ENCODE peak calls at places on chromosome 5, in seven cellular contexts. J is HCT116, O is body of pancreas, P is left ventricle myocardium inferior, M is tibial artery, H is DND-41, K is GM23338. U is an unnamed sample.
A peak's percentile ranks its signal among the peaks of the same experiment; 100 is the strongest.

GRCh38 chr5:148455055-148455675 is 71.4 kb downstream of the FBXO38 start:
- DNase-seq in K (no peak), P (no peak), H (no peak), O (no peak), J (no peak), M (no peak), U (peak; percentile 28)

GRCh38 chr5:55383254-55383653 is 75.5 kb downstream of the MTREX start:
- DNase-seq in M (no peak), P (no peak), K (no peak), H (no peak), O (no peak), J (no peak), U (no peak)

GRCh38 chr5:132099073-132099748 is 25.6 kb downstream of the CSF2 start:
- DNase-seq in J (no peak), H (no peak), K (no peak), M (no peak), O (no peak), P (no peak), U (no peak)

GRCh38 chr5:177312649-177313181 is 1.0 kb upstream of the MXD3 start:
- DNase-seq in J (peak; percentile 51), H (peak; percentile 74), O (no peak), K (peak; percentile 72), P (no peak), M (peak; percentile 62), U (peak; percentile 20)

GRCh38 chr5:137395011-137395755 is 103.9 kb downstream of the SPOCK1 start:
- DNase-seq in H (no peak), P (no peak), M (no peak), J (no peak), O (no peak), K (no peak), U (no peak)

GRCh38 chr5:88829773-88830172 is 53.2 kb downstream of the MEF2C start:
- DNase-seq in O (no peak), P (no peak), M (no peak), K (no peak), J (no peak), H (no peak), U (no peak)

GRCh38 chr5:131533844-131534243 is 101.2 kb downstream of the RAPGEF6 start:
- DNase-seq in K (peak; percentile 27), O (no peak), J (no peak), P (no peak), H (no peak), M (no peak), U (no peak)

GRCh38 chr5:92864591-92864990 is 716.4 kb downstream of the NR2F1-AS1 start:
- DNase-seq in K (no peak), P (no peak), M (no peak), J (no peak), H (no peak), O (no peak), U (no peak)

GRCh38 chr5:86979801-86980510 is 287.7 kb upstream of the RASA1 start:
- DNase-seq in O (no peak), M (no peak), K (peak; percentile 6), J (peak; percentile 33), H (no peak), P (no peak), U (peak; percentile 93)

GRCh38 chr5:133366438-133366837 is 245.9 kb downstream of the FSTL4 start:
- DNase-seq in O (no peak), H (no peak), M (no peak), J (no peak), P (no peak), K (no peak), U (no peak)

GRCh38 chr5:134245101-134245604 is 19.3 kb upstream of the PPP2CA start:
- DNase-seq in P (no peak), K (peak; percentile 52), M (no peak), J (no peak), H (no peak), O (no peak), U (peak; percentile 89)

GRCh38 chr5:64794053-64794770 is 25.5 kb downstream of the CWC27 start:
- DNase-seq in O (no peak), K (no peak), P (no peak), M (no peak), J (no peak), H (no peak), U (no peak)

GRCh38 chr5:65971643-65972042 is 45.3 kb downstream of the ERBIN start:
- DNase-seq in O (no peak), M (no peak), K (no peak), H (no peak), P (no peak), J (no peak), U (no peak)

GRCh38 chr5:65970481-65971367 is 44.3 kb downstream of the ERBIN start:
- DNase-seq in P (no peak), J (no peak), H (no peak), O (no peak), M (no peak), K (no peak), U (no peak)

GRCh38 chr5:65967288-65968066 is 41.1 kb downstream of the ERBIN start:
- DNase-seq in P (no peak), H (no peak), J (no peak), M (no peak), K (no peak), O (no peak), U (no peak)

DNA sequence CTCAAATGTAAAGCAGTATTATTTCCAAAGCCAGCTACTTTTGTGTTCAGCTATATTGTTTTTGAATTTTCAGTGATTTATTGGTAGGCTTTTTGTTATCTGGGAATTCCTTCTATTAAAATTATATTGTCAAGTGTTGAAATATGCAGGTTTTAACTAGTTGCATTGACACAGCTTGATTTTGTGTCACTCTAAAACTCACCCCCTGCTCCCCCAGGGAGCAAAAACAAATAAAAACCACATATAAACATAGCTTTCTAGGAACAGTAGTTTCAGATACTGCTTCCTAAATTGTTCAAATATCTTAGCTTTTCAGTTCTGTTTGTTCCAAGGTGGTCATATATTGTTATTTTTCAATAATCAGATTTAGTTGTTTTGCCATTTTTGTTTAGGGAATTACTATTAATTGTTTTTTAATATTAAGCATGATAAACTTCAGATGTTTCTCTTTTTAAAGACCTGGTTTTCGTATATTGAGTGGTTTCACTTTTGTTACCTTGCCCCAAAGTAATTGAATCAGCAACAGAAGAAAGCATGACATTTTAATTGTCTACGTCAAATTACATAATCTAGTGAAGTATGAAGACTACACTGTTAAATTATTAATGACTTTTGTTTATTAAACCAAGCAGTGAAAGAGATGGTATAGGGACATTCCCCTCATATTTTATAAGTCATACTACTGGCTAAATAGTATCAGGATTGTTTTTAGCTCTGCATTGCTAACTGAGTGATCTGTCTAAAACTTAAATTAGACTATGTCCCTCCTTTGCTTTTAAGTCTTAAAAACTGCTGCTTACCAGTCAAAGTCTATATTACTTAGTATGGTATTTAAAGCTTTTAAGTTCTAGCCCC is 43.4 kb downstream of the ERBIN start:
- DNase-seq in M (no peak), J (no peak), H (no peak), O (no peak), K (no peak), P (no peak), U (no peak)
- H3K4me3 ChIP-seq in M (no peak overlapping the region), J (no peak overlapping the region), H (no peak overlapping the region), O (no peak overlapping the region), K (no peak overlapping the region), P (peak overlapping the region; percentile 2), U (no peak overlapping the region)

GRCh38 chr5:79475174-79475466 is 38.8 kb downstream of the HOMER1 start:
- DNase-seq in M (no peak), K (no peak), J (no peak), H (no peak), P (no peak), O (no peak), U (no peak)

GRCh38 chr5:79471556-79471955 is 42.4 kb downstream of the HOMER1 start:
- DNase-seq in P (no peak), M (no peak), O (no peak), K (peak; percentile 45), J (no peak), H (no peak), U (no peak)

DNA sequence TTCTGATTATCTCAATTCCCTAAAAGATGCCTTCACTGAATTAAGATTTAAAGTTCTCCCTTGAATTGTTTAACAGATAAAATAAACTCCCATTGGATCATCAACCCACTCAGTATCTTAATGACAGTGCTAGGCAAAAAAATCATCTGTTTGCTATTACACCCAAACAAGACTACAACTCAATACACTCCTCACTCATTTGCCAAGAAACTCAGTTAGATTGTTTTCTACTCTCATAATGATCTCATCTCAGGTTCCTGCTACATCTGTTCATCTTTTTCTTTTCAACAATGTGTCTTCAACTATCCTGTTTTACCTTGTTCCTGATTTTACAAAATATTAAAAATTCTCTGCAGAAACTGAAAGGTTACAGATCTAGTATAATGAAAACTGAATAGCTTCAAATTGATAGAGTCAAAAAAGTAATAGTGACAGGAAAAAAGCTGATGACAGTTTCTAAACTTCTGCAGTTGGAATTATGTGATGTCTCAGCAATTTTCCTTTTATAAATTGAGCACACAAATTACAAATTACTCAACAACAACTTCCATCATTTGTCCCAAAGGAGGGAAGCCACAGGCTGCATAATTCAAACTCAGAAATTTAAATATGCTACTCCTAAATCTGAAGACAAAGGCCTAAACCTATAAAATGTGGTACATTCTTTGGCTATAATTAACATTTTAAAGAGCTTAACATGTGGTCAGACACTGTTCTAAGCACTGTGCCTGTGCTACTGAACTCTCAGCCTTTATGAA is 39.3 kb downstream of the HOMER1 start:
- DNase-seq in O (no peak), J (no peak), K (no peak), M (no peak), P (no peak), H (no peak), U (no peak)
- H3K4me1 ChIP-seq in O (no peaks in the 10 kb centered on the region), J (no peaks in the 10 kb centered on the region), K (peaks cover 56% of the 10 kb centered on the region), M (no peaks in the 10 kb centered on the region), P (peaks cover 48% of the 10 kb centered on the region), H (no peaks in the 10 kb centered on the region), U (peaks cover 12% of the 10 kb centered on the region)

GRCh38 chr5:40776658-40776977 is 20.9 kb upstream of the TTC33 start:
- DNase-seq in J (no peak), K (no peak), O (no peak), H (no peak), M (no peak), P (no peak), U (no peak)

GRCh38 chr5:40774626-40775025 is 18.9 kb upstream of the TTC33 start:
- DNase-seq in J (no peak), P (no peak), K (no peak), O (no peak), M (no peak), H (no peak), U (no peak)

GRCh38 chr5:40778133-40778532 is 20.0 kb downstream of the PRKAA1 start:
- DNase-seq in P (no peak), H (no peak), J (no peak), K (no peak), O (no peak), M (no peak), U (no peak)

GRCh38 chr5:40775085-40775845 is 19.5 kb upstream of the TTC33 start:
- DNase-seq in J (no peak), P (no peak), M (no peak), O (no peak), H (no peak), K (no peak), U (no peak)

GRCh38 chr5:40775846-40776657 is 20.3 kb upstream of the TTC33 start:
- DNase-seq in K (no peak), M (no peak), P (no peak), O (no peak), H (no peak), J (no peak), U (no peak)
- H3K36me3 ChIP-seq in K (peaks cover 16% of the 10 kb centered on the region), M (peaks cover 24% of the 10 kb centered on the region), P (peaks cover 58% of the 10 kb centered on the region), O (no peaks in the 10 kb centered on the region), H (peaks cover 54% of the 10 kb centered on the region), J (peaks cover 21% of the 10 kb centered on the region), U (peaks cover 30% of the 10 kb centered on the region)

GRCh38 chr5:90530736-90531487 is 1.5 kb upstream of the LYSMD3 start:
- DNase-seq in K (no peak), J (no peak), P (no peak), H (no peak), O (peak; percentile 4), M (no peak), U (no peak)
- H3K4me3 ChIP-seq in K (peak overlapping the region; percentile 91), J (no peak overlapping the region), P (peak overlapping the region; percentile 97), H (peak overlapping the region; percentile 95), O (no peak overlapping the region), M (peak overlapping the region; percentile 64), U (no peak overlapping the region)